ENCODE peak calls at places on chromosomes 16 and 17, in eight cellular contexts. Y, J, H, L, B, R, U and F are unnamed samples.
A peak's percentile ranks its signal among the peaks of the same experiment; 100 is the strongest.

GRCh38 chr16:78091419-78091818 is 8.0 kb upstream of the WWOX start:
- DNase-seq in Y (no peak), J (no peak), H (no peak), L (no peak), B (no peak), R (no peak), U (no peak), F (no peak)

GRCh38 chr17:40318835-40319332 is 9.9 kb downstream of the RARA start:
- DNase-seq in Y (no peak), J (peak; percentile 20), H (no peak), L (no peak), B (no peak), R (no peak), U (peak; percentile 49), F (no peak)

GRCh38 chr17:82060614-82061013 is 5.0 kb downstream of the DUS1L start:
- DNase-seq in Y (no peak), J (no peak), H (no peak), L (no peak), B (no peak), R (no peak), U (no peak), F (no peak)

GRCh38 chr17:37490638-37491614 is 1.2 kb downstream of the DUSP14 start:
- DNase-seq in Y (no peak), J (peak; percentile 64), H (peak; percentile 84), L (peak; percentile 79), B (peak; percentile 83), R (peak; percentile 79), U (peak; percentile 92), F (no peak)

GRCh38 chr17:18039535-18040286 is 503 bp downstream of the GID4 start:
- DNase-seq in Y (no peak), J (no peak), H (peak; percentile 25), L (peak; percentile 40), B (peak; percentile 45), R (no peak), U (peak; percentile 22), F (no peak)

GRCh38 chr17:15264542-15264941 is 584 bp downstream of the PMP22 start:
- DNase-seq in Y (no peak), J (peak; percentile 36), H (no peak), L (no peak), B (no peak), R (no peak), U (peak; percentile 52), F (no peak)

GRCh38 chr16:10205688-10206087 is 23.5 kb upstream of the GRIN2A start:
- DNase-seq in Y (no peak), J (no peak), H (no peak), L (no peak), B (no peak), R (no peak), U (no peak), F (no peak)

GRCh38 chr17:31492880-31493655 is 101.6 kb downstream of the RAB11FIP4 start:
- DNase-seq in Y (peak; percentile 66), J (peak; percentile 42), H (no peak), L (no peak), B (no peak), R (no peak), U (no peak), F (no peak)

GRCh38 chr16:24430937-24431760 is 108.2 kb upstream of the RBBP6 start:
- DNase-seq in Y (no peak), J (no peak), H (no peak), L (no peak), B (no peak), R (no peak), U (no peak), F (no peak)

GRCh38 chr16:30927789-30928378 is 4.5 kb downstream of the FBXL19 start:
- DNase-seq in Y (no peak), J (peak; percentile 56), H (peak; percentile 40), L (peak; percentile 95), B (peak; percentile 47), R (no peak), U (peak; percentile 41), F (peak; percentile 85)

GRCh38 chr16:88528902-88529318 is 41.3 kb upstream of the ZC3H18 start:
- DNase-seq in Y (no peak), J (no peak), H (no peak), L (no peak), B (no peak), R (no peak), U (no peak), F (no peak)

GRCh38 chr16:47388705-47389104 is 72.2 kb downstream of the ITFG1 start:
- DNase-seq in Y (no peak), J (no peak), H (peak; percentile 6), L (peak; percentile 17), B (no peak), R (no peak), U (no peak), F (no peak)

GRCh38 chr17:67312265-67312664 is 54.1 kb downstream of the PSMD12 start:
- DNase-seq in Y (no peak), J (peak; percentile 25), H (no peak), L (no peak), B (no peak), R (no peak), U (no peak), F (no peak)

GRCh38 chr17:36687736-36688135 is 86.4 kb downstream of the MRM1 start:
- DNase-seq in Y (no peak), J (no peak), H (no peak), L (no peak), B (no peak), R (no peak), U (no peak), F (no peak)

GRCh38 chr17:27413295-27413694 is 43.0 kb upstream of the KSR1 start:
- DNase-seq in Y (no peak), J (no peak), H (no peak), L (no peak), B (no peak), R (no peak), U (no peak), F (no peak)

GRCh38 chr16:27239906-27240655 is 28.5 kb downstream of the NSMCE1 start:
- DNase-seq in Y (no peak), J (no peak), H (no peak), L (no peak), B (no peak), R (no peak), U (no peak), F (no peak)

GRCh38 chr17:15659663-15660062 is 24.4 kb downstream of the TRIM16 start:
- DNase-seq in Y (no peak), J (peak; percentile 45), H (peak; percentile 40), L (peak; percentile 79), B (no peak), R (no peak), U (peak; percentile 71), F (no peak)

GRCh38 chr16:84368327-84368996 is at the start of gene ATP2C2:
- DNase-seq in Y (no peak), J (no peak), H (no peak), L (peak; percentile 95), B (no peak), R (no peak), U (peak; percentile 91), F (no peak)